ENCODE peak calls at places on chromosome X, in ten cellular contexts. P is GM23338; B is stimulated activated CD8-positive, alpha-beta memory T cell treated with anti-CD3 and anti-CD28 coated beads, Interleukin-4, amount 100 ng/mL, for 24 hours; Y is activated CD4-positive, alpha-beta T cell treated with anti-CD3 and anti-CD28 coated beads for 1 hour; L is AG04449; M is WTC11; V is bronchial epithelial cell; J is BE2C; S is activated naive CD8-positive, alpha-beta T cell treated with anti-CD3 and anti-CD28 coated beads, Interleukin-2, amount 50 U/mL, for 24 hours; C is AG08396. T is an unnamed sample.

GRCh38 chrX:103002576-103002975 is 61.4 kb downstream of the BEX1 start:
- DNase-seq in J (no peak), B (no peak), L (no peak), S (no peak), Y (no peak), V (no peak), C (no peak), M (no peak), P (no peak), T (no peak)

GRCh38 chrX:39725928-39726619 is 371.7 kb downstream of the BCOR start:
- DNase-seq in Y (no peak), B (no peak), L (no peak), M (no peak), V (peak), P (no peak), J (no peak), S (no peak), C (peak), T (no peak)

GRCh38 chrX:86002076-86002896 is 45.1 kb downstream of the CHM start:
- DNase-seq in L (no peak), P (peak), C (peak), J (no peak), S (peak), V (peak), M (peak), B (no peak), Y (no peak), T (peak)

GRCh38 chrX:151825927-151826471 is 86.7 kb upstream of the MAGEA4 start:
- DNase-seq in B (no peak), Y (no peak), C (peak), S (no peak), J (no peak), L (peak), V (peak), M (no peak), P (peak), T (no peak)

GRCh38 chrX:119871599-119872395 is at the start of the genes NDUFA1 and RNF113A:
- DNase-seq in V (peak), Y (peak), P (peak), S (peak), C (peak), B (peak), L (no peak), J (peak), M (peak), T (peak)

GRCh38 chrX:6041630-6042029 is 187.0 kb downstream of the NLGN4X start:
- DNase-seq in Y (no peak), J (no peak), C (no peak), B (no peak), M (no peak), L (no peak), V (peak), S (no peak), P (no peak), T (no peak)

GRCh38 chrX:43655961-43656494 is at the start of gene MAOA:
- DNase-seq in C (peak), L (no peak), V (peak), B (no peak), Y (peak), S (peak), J (peak), P (peak), M (peak), T (peak)

GRCh38 chrX:136608295-136608933 is 39.5 kb upstream of the CD40LG start:
- DNase-seq in L (no peak), M (peak), B (peak), P (peak), S (peak), J (peak), V (peak), C (no peak), Y (peak), T (peak)

GRCh38 chrX:63657821-63658220 is 127.2 kb downstream of the ARHGEF9 start:
- DNase-seq in V (peak), L (peak), C (peak), M (no peak), J (no peak), Y (no peak), S (no peak), B (no peak), P (no peak), T (no peak)

GRCh38 chrX:13082286-13083065 is 38.1 kb upstream of the FAM9C start:
- DNase-seq in M (no peak), Y (no peak), V (no peak), C (no peak), S (no peak), J (no peak), B (no peak), P (no peak), L (no peak), T (no peak)

GRCh38 chrX:71282514-71283408 is 674 bp upstream of the NONO start:
- DNase-seq in Y (no peak), J (no peak), V (peak), C (no peak), B (peak), M (no peak), L (no peak), S (peak), P (peak), T (no peak)

GRCh38 chrX:119093991-119094741 is 21.4 kb downstream of the CT47C1 start:
- DNase-seq in C (no peak), P (no peak), M (no peak), L (no peak), V (peak), J (no peak), S (no peak), B (no peak), Y (no peak), T (no peak)

GRCh38 chrX:65528705-65529340 is 5.8 kb downstream of the LAS1L start:
- DNase-seq in C (peak), L (no peak), P (peak), V (peak), Y (peak), S (peak), J (peak), M (peak), B (peak), T (peak)

GRCh38 chrX:40415675-40416074 is 165.1 kb upstream of the ATP6AP2 start:
- DNase-seq in V (no peak), M (no peak), Y (no peak), J (peak), P (no peak), L (no peak), S (no peak), C (no peak), B (no peak), T (no peak)

GRCh38 chrX:31508338-31508737 is 436.5 kb upstream of the FTHL17 start:
- DNase-seq in B (no peak), C (peak), P (peak), Y (no peak), V (no peak), M (no peak), J (peak), S (no peak), L (no peak), T (peak)

GRCh38 chrX:38839944-38840343 is 38.7 kb downstream of the MID1IP1 start:
- DNase-seq in J (no peak), Y (no peak), L (no peak), S (no peak), C (no peak), M (no peak), P (no peak), V (no peak), B (no peak), T (no peak)

GRCh38 chrX:108309144-108309543 is 129.1 kb downstream of the COL4A6 start:
- DNase-seq in Y (no peak), J (no peak), B (no peak), L (no peak), C (no peak), S (no peak), V (peak), M (no peak), P (no peak), T (no peak)

GRCh38 chrX:120310861-120311631 is at the start of gene TMEM255A:
- DNase-seq in P (peak), C (no peak), Y (no peak), M (peak), S (no peak), B (no peak), V (no peak), L (no peak), J (peak), T (no peak)

GRCh38 chrX:135315864-135316263 is 6.6 kb downstream of the ETDC start:
- DNase-seq in Y (no peak), J (no peak), L (no peak), P (no peak), B (no peak), M (no peak), S (no peak), C (no peak), V (no peak), T (no peak)

GRCh38 chrX:28787206-28787605 is 200.0 kb downstream of the IL1RAPL1 start:
- DNase-seq in V (peak), B (no peak), Y (no peak), P (no peak), C (peak), J (no peak), M (no peak), S (no peak), L (no peak), T (no peak)

GRCh38 chrX:110268395-110268794 is 49.5 kb downstream of the AMMECR1 start:
- DNase-seq in Y (no peak), B (no peak), C (no peak), P (no peak), J (no peak), M (no peak), L (no peak), V (no peak), S (no peak), T (no peak)

GRCh38 chrX:138710311-138710791 is 1.2 kb downstream of the FGF13 start:
- DNase-seq in P (no peak), J (no peak), V (no peak), S (no peak), Y (no peak), B (no peak), M (peak), C (no peak), L (no peak), T (no peak)

GRCh38 chrX:11349661-11350337 is 56.6 kb downstream of the AMELX start:
- DNase-seq in S (no peak), B (no peak), M (no peak), C (no peak), Y (no peak), V (no peak), L (no peak), J (no peak), P (no peak), T (no peak)

GRCh38 chrX:57652705-57653104 is 27.4 kb downstream of the NLRP2B start:
- DNase-seq in J (no peak), B (no peak), S (no peak), C (no peak), M (no peak), P (no peak), L (no peak), V (no peak), Y (no peak), T (no peak)

GRCh38 chrX:50431623-50432022 is 39.0 kb downstream of the DGKK start:
- DNase-seq in V (no peak), S (no peak), M (no peak), B (no peak), Y (no peak), L (no peak), P (no peak), J (no peak), C (no peak), T (no peak)

GRCh38 chrX:11341274-11342256 is 48.4 kb downstream of the AMELX start:
- DNase-seq in B (no peak), P (no peak), M (no peak), C (peak), S (no peak), J (no peak), V (peak), L (no peak), Y (no peak), T (peak)

GRCh38 chrX:47649302-47649701 is 1.1 kb downstream of the ELK1 start:
- DNase-seq in M (no peak), S (no peak), P (no peak), B (no peak), V (no peak), J (no peak), Y (no peak), L (no peak), C (no peak), T (no peak)

GRCh38 chrX:9148626-9149385 is 114.9 kb upstream of the FAM9B start:
- DNase-seq in B (no peak), V (peak), M (peak), Y (no peak), S (no peak), J (no peak), L (no peak), P (peak), C (peak), T (no peak)

GRCh38 chrX:54931107-54931506 is 10.5 kb downstream of the TRO start:
- DNase-seq in C (no peak), P (no peak), S (no peak), J (no peak), Y (no peak), M (no peak), L (no peak), V (no peak), B (no peak), T (no peak)

GRCh38 chrX:39509157-39509556 is 588.6 kb downstream of the BCOR start:
- DNase-seq in J (no peak), L (no peak), C (no peak), V (no peak), Y (no peak), P (no peak), B (no peak), S (no peak), M (no peak), T (no peak)

GRCh38 chrX:50483283-50483682 is 12.7 kb upstream of the DGKK start:
- DNase-seq in C (no peak), Y (no peak), M (no peak), L (no peak), S (no peak), P (no peak), B (no peak), J (no peak), V (no peak), T (no peak)

GRCh38 chrX:138034136-138034535 is 468.2 kb downstream of the ZIC3 start:
- DNase-seq in C (no peak), B (no peak), Y (no peak), S (no peak), L (no peak), V (no peak), M (no peak), J (no peak), P (peak), T (no peak)

GRCh38 chrX:39705299-39705698 is 392.5 kb downstream of the BCOR start:
- DNase-seq in Y (no peak), V (peak), L (peak), M (no peak), B (no peak), P (peak), C (peak), S (no peak), J (peak), T (peak)

T was measured in transverse colon.